ENCODE peak calls at places on chromosomes 6 and 20, in five cellular contexts. A, Z, Y, R and L are unnamed samples.

GRCh38 chr20:10501377-10501776 is 66.3 kb downstream of the SLX4IP start:
- DNase-seq in A (peak; percentile 89), R (no peak), Z (no peak), Y (no peak), L (no peak)

GRCh38 chr20:460707-461106 is 1.6 kb downstream of the TBC1D20 start:
- DNase-seq in Y (no peak), A (peak; percentile 37), R (no peak), Z (no peak), L (no peak)

GRCh38 chr20:52219441-52219840 is 27.9 kb upstream of the ZFP64 start:
- DNase-seq in Y (no peak), A (no peak), R (peak; percentile 32), Z (no peak), L (no peak)

GRCh38 chr6:41638801-41639555 is 710 bp downstream of the MDFI start:
- DNase-seq in Z (no peak), R (peak; percentile 89), A (peak; percentile 33), Y (no peak), L (no peak)

GRCh38 chr6:89555751-89556150 is 82.8 kb downstream of the LYRM2 start:
- DNase-seq in R (peak; percentile 48), A (no peak), Z (no peak), Y (no peak), L (no peak)

GRCh38 chr6:106253731-106254130 is 71.8 kb downstream of the ATG5 start:
- DNase-seq in Y (no peak), R (no peak), A (no peak), Z (no peak), L (no peak)

GRCh38 chr20:17202668-17203067 is 24.2 kb upstream of the PCSK2 start:
- DNase-seq in A (no peak), Z (no peak), Y (no peak), R (peak; percentile 59), L (no peak)

GRCh38 chr20:57876163-57876562 is 166.3 kb upstream of the PMEPA1 start:
- DNase-seq in Z (no peak), A (no peak), R (no peak), Y (no peak), L (no peak)

GRCh38 chr6:93678841-93679454 is 259.6 kb upstream of the EPHA7 start:
- DNase-seq in Y (no peak), A (no peak), Z (no peak), R (no peak), L (no peak)

GRCh38 chr6:122033564-122034181 is 365.8 kb upstream of the HSF2 start:
- DNase-seq in Y (no peak), Z (no peak), A (no peak), R (peak; percentile 46), L (no peak)

GRCh38 chr6:3350252-3350826 is 91.6 kb downstream of the PSMG4 start:
- DNase-seq in Z (no peak), A (no peak), R (no peak), Y (no peak), L (no peak)

GRCh38 chr6:127539292-127539691 is 20.2 kb upstream of the MTCL3 start:
- DNase-seq in A (no peak), R (no peak), Z (no peak), Y (no peak), L (no peak)

GRCh38 chr6:37522836-37523235 is 23.1 kb upstream of the CCDC167 start:
- DNase-seq in R (no peak), A (no peak), Z (no peak), Y (no peak), L (no peak)

GRCh38 chr6:27668442-27669275 is 195.8 kb upstream of the ZNF184 start:
- DNase-seq in Z (peak; percentile 13), Y (no peak), R (peak; percentile 80), A (no peak), L (peak; percentile 19)

GRCh38 chr6:31634131-31634530 is 13.6 kb downstream of the PRRC2A start:
- DNase-seq in Z (no peak), R (no peak), Y (no peak), A (no peak), L (no peak)

GRCh38 chr6:51949451-51949850 is 138.0 kb downstream of the PKHD1 start:
- DNase-seq in Z (no peak), Y (no peak), R (no peak), A (no peak), L (no peak)